ENCODE peak calls at places on chromosomes 4 and X, in nine cellular contexts. N is kidney, C is AG10803, S is H9, U is HFF-Myc, V is A549, Q is left ventricle myocardium inferior, A is mammary epithelial cell, F is left lung. R is an unnamed sample.

GRCh38 chr4:186451982-186452381 is 103.4 kb downstream of the MTNR1A start:
- DNase-seq in N (no peak), C (no peak), S (no peak), U (no peak), V (no peak), Q (no peak), A (no peak), F (no peak), R (no peak)

GRCh38 chrX:97609938-97610337 is 726.2 kb downstream of the RPA4 start:
- DNase-seq in N (no peak), C (no peak), S (no peak), U (no peak), V (no peak), Q (no peak), A (no peak), F (no peak), R (no peak)

GRCh38 chr4:7195546-7196282 is 3.4 kb downstream of the SORCS2 start:
- DNase-seq in N (no peak), C (peak), S (peak), U (no peak), V (no peak), Q (no peak), A (no peak), F (no peak), R (peak)

GRCh38 chr4:85828295-85828910 is 353.5 kb downstream of the ARHGAP24 start:
- DNase-seq in N (no peak), C (peak), S (no peak), U (no peak), V (no peak), Q (no peak), A (peak), F (no peak), R (no peak)

GRCh38 chr4:110309686-110310085 is 111.3 kb upstream of the ELOVL6 start:
- DNase-seq in N (no peak), C (peak), S (no peak), U (peak), V (no peak), Q (no peak), A (no peak), F (no peak), R (no peak)

GRCh38 chrX:133550665-133551064 is 135.4 kb upstream of the GPC4 start:
- DNase-seq in N (no peak), C (no peak), S (no peak), U (no peak), V (no peak), Q (no peak), A (no peak), F (no peak), R (no peak)

GRCh38 chr4:141046255-141046654 is 87.0 kb downstream of the RNF150 start:
- DNase-seq in N (no peak), C (peak), S (no peak), U (peak), V (peak), Q (no peak), A (peak), F (no peak), R (no peak)

GRCh38 chr4:129085472-129085871 is 7.9 kb downstream of the SCLT1 start:
- DNase-seq in N (no peak), C (no peak), S (no peak), U (no peak), V (no peak), Q (no peak), A (no peak), F (no peak), R (no peak)

GRCh38 chr4:77954690-77955089 is 92.1 kb downstream of the MRPL1 start:
- DNase-seq in N (no peak), C (no peak), S (no peak), U (no peak), V (no peak), Q (no peak), A (no peak), F (no peak), R (no peak)

GRCh38 chr4:121455285-121455684 is 74.5 kb upstream of the QRFPR start:
- DNase-seq in N (no peak), C (no peak), S (no peak), U (no peak), V (no peak), Q (no peak), A (no peak), F (peak), R (no peak)

GRCh38 chr4:41509411-41510008 is 28.4 kb upstream of the LIMCH1 start:
- DNase-seq in N (no peak), C (no peak), S (no peak), U (no peak), V (no peak), Q (peak), A (no peak), F (no peak), R (no peak)

GRCh38 chrX:40082447-40083119 is 15.2 kb downstream of the BCOR start:
- DNase-seq in N (peak), C (no peak), S (no peak), U (no peak), V (no peak), Q (peak), A (no peak), F (peak), R (no peak)

GRCh38 chrX:57286507-57287251 is at the start of gene FAAH2:
- DNase-seq in N (peak), C (no peak), S (peak), U (no peak), V (peak), Q (no peak), A (peak), F (peak), R (no peak)

GRCh38 chr4:80201326-80202151 is 4.2 kb downstream of the PRDM8 start:
- DNase-seq in N (peak), C (peak), S (no peak), U (peak), V (no peak), Q (peak), A (no peak), F (peak), R (no peak)

GRCh38 chr4:184664445-184665210 is 15.1 kb downstream of the PRIMPOL start:
- DNase-seq in N (no peak), C (peak), S (peak), U (no peak), V (peak), Q (no peak), A (no peak), F (no peak), R (no peak)

GRCh38 chrX:13029831-13030771 is 14.3 kb downstream of the FAM9C start:
- DNase-seq in N (no peak), C (no peak), S (peak), U (no peak), V (peak), Q (no peak), A (no peak), F (no peak), R (no peak)

GRCh38 chr4:126777649-126778048 is 855.1 kb upstream of the INTU start:
- DNase-seq in N (no peak), C (peak), S (no peak), U (peak), V (no peak), Q (no peak), A (peak), F (no peak), R (no peak)

GRCh38 chrX:86002076-86002896 is 45.1 kb downstream of the CHM start:
- DNase-seq in N (peak), C (peak), S (peak), U (no peak), V (peak), Q (no peak), A (peak), F (peak), R (peak)

GRCh38 chr4:6834867-6835266 is 52.3 kb downstream of the KIAA0232 start:
- DNase-seq in N (no peak), C (peak), S (no peak), U (no peak), V (no peak), Q (no peak), A (peak), F (no peak), R (no peak)

GRCh38 chrX:40179333-40179732 is 81.6 kb upstream of the BCOR start:
- DNase-seq in N (no peak), C (no peak), S (no peak), U (no peak), V (no peak), Q (no peak), A (no peak), F (no peak), R (no peak)

GRCh38 chr4:189096717-189097116 is 844.0 kb upstream of the FRG1 start:
- DNase-seq in N (no peak), C (no peak), S (peak), U (no peak), V (no peak), Q (no peak), A (no peak), F (peak), R (no peak)

GRCh38 chr4:184406915-184407314 is 67.4 kb downstream of the IRF2 start:
- DNase-seq in N (no peak), C (no peak), S (no peak), U (no peak), V (no peak), Q (no peak), A (peak), F (no peak), R (no peak)

GRCh38 chr4:158760866-158761265 is 8.0 kb upstream of the FNIP2 start:
- DNase-seq in N (no peak), C (no peak), S (no peak), U (no peak), V (no peak), Q (no peak), A (no peak), F (no peak), R (no peak)

GRCh38 chrX:93422693-93423092 is 250.7 kb downstream of the NAP1L3 start:
- DNase-seq in N (no peak), C (no peak), S (peak), U (no peak), V (peak), Q (no peak), A (peak), F (no peak), R (no peak)
- TF ChIP-seq CTCF in N (peak), C (peak), S (peak), U (peak), V (peak), Q (peak), A (peak), F (peak), R (peak)

GRCh38 chrX:130028196-130028595 is 45.8 kb downstream of the BCORL1 start:
- DNase-seq in N (no peak), C (peak), S (no peak), U (no peak), V (peak), Q (peak), A (peak), F (peak), R (no peak)

GRCh38 chrX:130020661-130021324 is 38.4 kb downstream of the BCORL1 start:
- DNase-seq in N (no peak), C (no peak), S (no peak), U (no peak), V (no peak), Q (no peak), A (no peak), F (no peak), R (no peak)

GRCh38 chrX:130027569-130027968 is 45.1 kb downstream of the BCORL1 start:
- DNase-seq in N (no peak), C (no peak), S (no peak), U (no peak), V (no peak), Q (no peak), A (no peak), F (no peak), R (no peak)

GRCh38 chrX:130024127-130024526 is 41.7 kb downstream of the BCORL1 start:
- DNase-seq in N (peak), C (peak), S (peak), U (peak), V (peak), Q (peak), A (peak), F (peak), R (no peak)

GRCh38 chrX:130025256-130025655 is 42.8 kb downstream of the BCORL1 start:
- DNase-seq in N (no peak), C (no peak), S (peak), U (no peak), V (peak), Q (no peak), A (no peak), F (no peak), R (no peak)
- TF ChIP-seq CTCF in N (no peak), C (no peak), S (peak), U (no peak), V (no peak), Q (no peak), A (no peak), F (no peak), R (no peak)

GRCh38 chr4:147638942-147639341 is 21.7 kb downstream of the TMEM184C start:
- DNase-seq in N (no peak), C (peak), S (no peak), U (no peak), V (no peak), Q (no peak), A (peak), F (no peak), R (no peak)
- TF ChIP-seq CTCF in N (no peak), C (no peak), S (no peak), U (no peak), V (no peak), Q (no peak), A (no peak), F (no peak), R (no peak)

GRCh38 chr4:4866833-4867744 is 7.6 kb downstream of the MSX1 start:
- DNase-seq in N (peak), C (no peak), S (peak), U (no peak), V (no peak), Q (no peak), A (no peak), F (no peak), R (peak)
- TF ChIP-seq CTCF in N (no peak), C (no peak), S (peak), U (peak), V (no peak), Q (peak), A (no peak), F (no peak), R (peak)

DNA sequence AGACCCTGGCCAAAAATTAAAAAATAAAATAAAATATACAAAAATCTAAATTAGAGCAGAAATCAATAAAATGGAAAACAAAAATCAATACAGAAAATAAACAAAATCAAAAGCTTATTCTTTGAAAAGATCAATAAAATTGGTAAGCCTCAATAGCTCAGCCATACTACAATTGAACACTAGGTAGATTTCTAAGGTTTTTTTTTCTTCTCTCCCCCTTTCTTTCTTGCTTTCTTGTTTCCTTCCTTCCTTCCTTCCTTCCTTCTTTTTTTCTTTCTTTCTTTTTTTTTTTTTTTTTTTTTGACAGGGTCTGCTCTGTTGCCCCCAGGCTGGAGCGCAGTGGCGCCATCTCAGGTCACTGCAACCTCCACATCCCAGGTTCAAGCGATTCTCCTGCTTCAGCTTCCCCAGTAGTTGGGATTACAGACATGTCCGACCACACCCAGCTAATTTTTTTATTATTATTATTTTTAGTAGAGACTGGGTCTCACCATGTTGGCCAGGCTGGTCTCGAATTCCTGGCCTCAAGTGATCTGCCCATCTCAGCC is 23.4 kb upstream of the PPP3CA start:
- DNase-seq in N (no peak), C (no peak), S (peak), U (no peak), V (no peak), Q (no peak), A (no peak), F (no peak), R (no peak)
- TF ChIP-seq CTCF in N (no peak), C (no peak), S (peak), U (no peak), V (no peak), Q (no peak), A (no peak), F (no peak), R (peak)

GRCh38 chrX:28659269-28659668 is 72.0 kb downstream of the IL1RAPL1 start:
- DNase-seq in N (no peak), C (no peak), S (peak), U (no peak), V (peak), Q (no peak), A (no peak), F (no peak), R (no peak)
- TF ChIP-seq CTCF in N (no peak), C (no peak), S (peak), U (peak), V (no peak), Q (no peak), A (peak), F (no peak), R (peak)

GRCh38 chr4:62881210-62881609 is 1528.0 kb downstream of the TECRL start:
- DNase-seq in N (no peak), C (no peak), S (no peak), U (no peak), V (no peak), Q (no peak), A (no peak), F (no peak), R (no peak)
- TF ChIP-seq CTCF in N (no peak), C (no peak), S (no peak), U (no peak), V (no peak), Q (no peak), A (no peak), F (no peak), R (no peak)

DNA sequence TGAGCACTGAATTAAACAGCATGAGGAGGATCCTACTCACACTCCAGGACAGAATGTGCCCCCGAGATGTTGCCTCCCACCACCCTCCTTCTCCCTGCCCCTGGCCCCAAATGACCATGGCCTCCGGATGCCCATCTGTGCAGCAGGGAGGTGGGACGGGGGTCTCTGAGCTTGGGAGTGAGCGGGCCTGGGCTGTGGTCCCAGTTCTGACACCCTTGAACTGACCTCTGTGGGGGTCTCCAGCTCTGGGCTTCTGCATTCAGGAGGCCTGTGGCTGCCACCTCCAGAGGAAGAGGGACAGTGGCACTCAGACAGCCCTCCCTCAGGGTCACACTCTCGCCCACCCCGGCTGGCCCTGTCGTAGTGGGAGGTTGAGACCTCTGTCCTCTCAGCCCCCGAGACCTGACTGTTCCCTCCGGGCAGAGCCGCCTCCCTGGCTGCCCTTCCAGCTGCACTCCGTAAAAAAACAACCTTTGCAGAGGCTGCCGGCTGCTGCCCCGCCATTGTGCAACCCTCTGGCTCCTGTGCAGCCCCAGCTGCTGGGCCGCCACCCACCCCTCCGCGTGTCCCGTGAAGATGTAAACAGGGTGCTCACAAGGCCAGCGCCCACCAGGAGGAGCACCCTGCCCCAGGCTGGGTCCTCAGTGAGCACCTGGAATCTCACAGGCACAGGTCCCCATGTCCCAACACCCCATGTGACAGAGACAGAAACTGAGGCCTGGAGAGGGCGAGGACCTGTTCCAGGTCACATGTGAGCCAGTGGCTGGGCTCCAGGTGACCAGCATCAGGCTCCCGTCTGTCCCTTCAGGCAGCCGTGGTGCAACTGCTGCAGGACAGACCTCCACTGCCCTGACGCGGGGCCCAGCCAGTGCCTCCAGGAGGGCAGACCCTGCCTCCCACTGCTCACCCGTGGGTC is 39.6 kb downstream of the HTRA3 start:
- DNase-seq in N (peak), C (peak), S (no peak), U (no peak), V (no peak), Q (peak), A (no peak), F (peak), R (no peak)
- TF ChIP-seq CTCF in N (no peak), C (peak), S (peak), U (no peak), V (no peak), Q (peak), A (no peak), F (no peak), R (no peak)

GRCh38 chrX:117985241-117985640 is 131.4 kb downstream of the KLHL13 start:
- DNase-seq in N (no peak), C (no peak), S (no peak), U (no peak), V (peak), Q (no peak), A (no peak), F (no peak), R (no peak)
- TF ChIP-seq CTCF in N (no peak), C (no peak), S (peak), U (no peak), V (no peak), Q (peak), A (peak), F (no peak), R (peak)